ENCODE peak calls at places on chromosomes 11 and 22, in ten cellular contexts. One of them, this sample, is unnamed.

GRCh38 chr11:18367431-18367830 is 26.9 kb upstream of the LDHA start:
- DNase-seq in MCF 10A: peak
- DNase-seq in NB4: no peak
- DNase-seq in fibroblast of mammary gland: peak
- DNase-seq in chondrocyte: no peak
- DNase-seq in astrocyte of the spinal cord: no peak
- DNase-seq in colonic mucosa: no peak
- DNase-seq in cardiac muscle cell: peak
- DNase-seq in uterus: no peak
- DNase-seq in hepatocyte: no peak
- DNase-seq in this sample: no peak

GRCh38 chr11:77873345-77873744 is 52.4 kb downstream of the AAMDC start:
- DNase-seq in fibroblast of mammary gland: no peak
- DNase-seq in colonic mucosa: no peak
- DNase-seq in cardiac muscle cell: no peak
- DNase-seq in chondrocyte: no peak
- DNase-seq in MCF 10A: no peak
- DNase-seq in astrocyte of the spinal cord: no peak
- DNase-seq in hepatocyte: no peak
- DNase-seq in uterus: no peak
- DNase-seq in NB4: no peak
- DNase-seq in this sample: no peak

GRCh38 chr22:27247691-27248434 is 553.7 kb downstream of the MN1 start:
- DNase-seq in colonic mucosa: no peak
- DNase-seq in cardiac muscle cell: peak
- DNase-seq in chondrocyte: no peak
- DNase-seq in fibroblast of mammary gland: peak
- DNase-seq in hepatocyte: no peak
- DNase-seq in astrocyte of the spinal cord: no peak
- DNase-seq in uterus: peak
- DNase-seq in MCF 10A: no peak
- DNase-seq in NB4: peak
- DNase-seq in this sample: no peak

GRCh38 chr11:74685905-74686304 is 45.3 kb downstream of the CHRDL2 start:
- DNase-seq in NB4: no peak
- DNase-seq in cardiac muscle cell: no peak
- DNase-seq in colonic mucosa: no peak
- DNase-seq in fibroblast of mammary gland: no peak
- DNase-seq in chondrocyte: no peak
- DNase-seq in hepatocyte: no peak
- DNase-seq in astrocyte of the spinal cord: no peak
- DNase-seq in uterus: peak
- DNase-seq in MCF 10A: no peak
- DNase-seq in this sample: no peak

GRCh38 chr11:22785251-22785650 is 44.4 kb downstream of the SVIP start:
- DNase-seq in astrocyte of the spinal cord: peak
- DNase-seq in chondrocyte: no peak
- DNase-seq in cardiac muscle cell: peak
- DNase-seq in uterus: no peak
- DNase-seq in colonic mucosa: no peak
- DNase-seq in NB4: no peak
- DNase-seq in MCF 10A: no peak
- DNase-seq in fibroblast of mammary gland: peak
- DNase-seq in hepatocyte: no peak
- DNase-seq in this sample: no peak

GRCh38 chr11:7031346-7031957 is 11.2 kb downstream of the NLRP14 start:
- DNase-seq in astrocyte of the spinal cord: no peak
- DNase-seq in MCF 10A: no peak
- DNase-seq in NB4: no peak
- DNase-seq in chondrocyte: peak
- DNase-seq in colonic mucosa: no peak
- DNase-seq in uterus: no peak
- DNase-seq in cardiac muscle cell: no peak
- DNase-seq in hepatocyte: no peak
- DNase-seq in fibroblast of mammary gland: no peak
- DNase-seq in this sample: no peak

GRCh38 chr11:43532046-43532445 is 148.5 kb upstream of the HSD17B12 start:
- DNase-seq in chondrocyte: no peak
- DNase-seq in colonic mucosa: no peak
- DNase-seq in fibroblast of mammary gland: no peak
- DNase-seq in hepatocyte: no peak
- DNase-seq in MCF 10A: no peak
- DNase-seq in NB4: peak
- DNase-seq in uterus: no peak
- DNase-seq in cardiac muscle cell: no peak
- DNase-seq in astrocyte of the spinal cord: no peak
- DNase-seq in this sample: no peak

GRCh38 chr11:78000193-78000592 is 5.7 kb upstream of the INTS4 start:
- DNase-seq in astrocyte of the spinal cord: peak
- DNase-seq in colonic mucosa: peak
- DNase-seq in NB4: peak
- DNase-seq in hepatocyte: peak
- DNase-seq in fibroblast of mammary gland: peak
- DNase-seq in uterus: no peak
- DNase-seq in MCF 10A: peak
- DNase-seq in cardiac muscle cell: peak
- DNase-seq in chondrocyte: no peak
- DNase-seq in this sample: no peak

GRCh38 chr11:133072366-133072765 is 459.9 kb downstream of the OPCML start:
- DNase-seq in NB4: no peak
- DNase-seq in astrocyte of the spinal cord: no peak
- DNase-seq in MCF 10A: no peak
- DNase-seq in uterus: no peak
- DNase-seq in cardiac muscle cell: no peak
- DNase-seq in hepatocyte: no peak
- DNase-seq in colonic mucosa: no peak
- DNase-seq in fibroblast of mammary gland: no peak
- DNase-seq in chondrocyte: no peak
- DNase-seq in this sample: no peak

GRCh38 chr11:18699848-18700261 is 1.3 kb downstream of the TMEM86A start:
- DNase-seq in fibroblast of mammary gland: no peak
- DNase-seq in NB4: no peak
- DNase-seq in MCF 10A: no peak
- DNase-seq in cardiac muscle cell: peak
- DNase-seq in hepatocyte: no peak
- DNase-seq in colonic mucosa: no peak
- DNase-seq in astrocyte of the spinal cord: no peak
- DNase-seq in uterus: no peak
- DNase-seq in chondrocyte: no peak
- DNase-seq in this sample: no peak

GRCh38 chr11:118152552-118153471 is at the start of gene SCN4B:
- DNase-seq in uterus: peak
- DNase-seq in hepatocyte: peak
- DNase-seq in cardiac muscle cell: peak
- DNase-seq in chondrocyte: no peak
- DNase-seq in NB4: peak
- DNase-seq in colonic mucosa: peak
- DNase-seq in MCF 10A: peak
- DNase-seq in fibroblast of mammary gland: peak
- DNase-seq in astrocyte of the spinal cord: peak
- DNase-seq in this sample: no peak

GRCh38 chr11:44051171-44051570 is 3.4 kb downstream of the ACCSL start:
- DNase-seq in fibroblast of mammary gland: no peak
- DNase-seq in astrocyte of the spinal cord: no peak
- DNase-seq in hepatocyte: no peak
- DNase-seq in chondrocyte: no peak
- DNase-seq in MCF 10A: no peak
- DNase-seq in uterus: no peak
- DNase-seq in NB4: no peak
- DNase-seq in cardiac muscle cell: no peak
- DNase-seq in colonic mucosa: no peak
- DNase-seq in this sample: no peak

GRCh38 chr11:114553642-114554041 is 6.0 kb downstream of the NXPE1 start:
- DNase-seq in cardiac muscle cell: no peak
- DNase-seq in MCF 10A: no peak
- DNase-seq in astrocyte of the spinal cord: no peak
- DNase-seq in chondrocyte: no peak
- DNase-seq in uterus: no peak
- DNase-seq in fibroblast of mammary gland: peak
- DNase-seq in hepatocyte: no peak
- DNase-seq in colonic mucosa: no peak
- DNase-seq in NB4: no peak
- DNase-seq in this sample: no peak

GRCh38 chr11:64743591-64744543 is at the start of gene RASGRP2:
- DNase-seq in colonic mucosa: peak
- DNase-seq in NB4: peak
- DNase-seq in cardiac muscle cell: peak
- DNase-seq in astrocyte of the spinal cord: no peak
- DNase-seq in chondrocyte: no peak
- DNase-seq in uterus: peak
- DNase-seq in fibroblast of mammary gland: peak
- DNase-seq in hepatocyte: peak
- DNase-seq in MCF 10A: no peak
- DNase-seq in this sample: no peak
- TF ChIP-seq CTCF in colonic mucosa: peak
- TF ChIP-seq CTCF in NB4: peak
- TF ChIP-seq CTCF in cardiac muscle cell: peak
- TF ChIP-seq CTCF in astrocyte of the spinal cord: peak
- TF ChIP-seq CTCF in chondrocyte: peak
- TF ChIP-seq CTCF in uterus: peak
- TF ChIP-seq CTCF in fibroblast of mammary gland: peak
- TF ChIP-seq CTCF in hepatocyte: peak
- TF ChIP-seq CTCF in MCF 10A: peak
- TF ChIP-seq CTCF in this sample: peak

DNA sequence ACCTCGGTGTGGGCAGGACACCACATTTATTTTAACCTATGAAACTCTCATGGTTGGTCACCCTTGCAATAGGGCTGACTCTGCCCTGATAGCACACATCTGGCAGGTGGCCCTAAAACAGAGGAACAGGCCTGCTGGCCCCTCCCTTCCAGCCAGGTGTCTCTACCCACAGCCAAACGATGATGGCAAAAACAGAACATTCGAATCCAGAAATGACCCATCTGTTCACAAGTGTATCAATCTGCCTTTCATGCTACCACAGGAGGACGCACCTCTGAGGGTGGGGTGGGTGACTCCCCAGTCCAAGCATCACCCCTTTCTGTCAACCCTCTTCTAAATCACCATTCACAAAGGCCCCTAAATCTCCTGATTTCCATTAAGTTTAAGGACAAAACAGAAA is 118.1 kb downstream of the ETS1 start:
- DNase-seq in chondrocyte: no peak
- DNase-seq in uterus: no peak
- DNase-seq in hepatocyte: no peak
- DNase-seq in astrocyte of the spinal cord: no peak
- DNase-seq in cardiac muscle cell: no peak
- DNase-seq in fibroblast of mammary gland: no peak
- DNase-seq in MCF 10A: no peak
- DNase-seq in NB4: no peak
- DNase-seq in colonic mucosa: no peak
- DNase-seq in this sample: no peak
- TF ChIP-seq CTCF in chondrocyte: no peak
- TF ChIP-seq CTCF in uterus: no peak
- TF ChIP-seq CTCF in hepatocyte: no peak
- TF ChIP-seq CTCF in astrocyte of the spinal cord: no peak
- TF ChIP-seq CTCF in cardiac muscle cell: no peak
- TF ChIP-seq CTCF in fibroblast of mammary gland: no peak
- TF ChIP-seq CTCF in MCF 10A: no peak
- TF ChIP-seq CTCF in NB4: no peak
- TF ChIP-seq CTCF in colonic mucosa: no peak
- TF ChIP-seq CTCF in this sample: no peak

DNA sequence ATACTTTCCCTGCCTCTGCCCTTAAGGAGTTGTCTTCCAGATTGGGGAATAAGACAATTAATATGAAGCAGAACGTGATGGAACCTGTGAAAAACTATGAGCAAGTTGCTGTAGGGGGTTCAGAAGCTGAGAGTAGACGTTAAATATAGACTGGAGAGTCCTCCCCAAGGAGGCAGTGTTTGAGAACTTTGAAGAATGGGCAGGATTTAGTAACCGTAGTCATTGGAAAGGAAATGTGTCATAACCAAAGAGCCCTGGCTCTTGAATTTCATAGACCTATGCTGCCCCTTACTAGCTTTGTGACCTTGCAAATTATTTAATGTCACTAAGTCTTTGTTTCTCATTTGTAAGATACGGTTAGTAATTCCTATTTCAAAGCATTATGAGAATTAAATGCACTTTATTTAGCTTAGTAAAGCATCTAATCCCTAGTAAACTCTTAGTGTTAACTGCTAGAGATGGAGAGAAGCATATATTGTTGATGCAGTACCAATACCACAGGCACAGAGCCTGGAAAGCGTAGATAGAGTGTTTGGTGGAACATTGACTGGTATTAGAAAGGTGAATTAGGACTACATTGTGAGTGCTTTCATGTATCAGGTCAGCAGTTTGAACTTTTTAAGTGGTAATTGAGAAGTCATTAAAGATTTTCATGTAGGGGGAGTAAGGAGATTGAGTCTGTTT is 54.1 kb downstream of the MCAM start:
- DNase-seq in uterus: no peak
- DNase-seq in hepatocyte: no peak
- DNase-seq in MCF 10A: peak
- DNase-seq in NB4: peak
- DNase-seq in colonic mucosa: no peak
- DNase-seq in cardiac muscle cell: peak
- DNase-seq in chondrocyte: no peak
- DNase-seq in fibroblast of mammary gland: peak
- DNase-seq in astrocyte of the spinal cord: peak
- DNase-seq in this sample: no peak
- TF ChIP-seq CTCF in uterus: no peak
- TF ChIP-seq CTCF in hepatocyte: no peak
- TF ChIP-seq CTCF in MCF 10A: no peak
- TF ChIP-seq CTCF in NB4: no peak
- TF ChIP-seq CTCF in colonic mucosa: no peak
- TF ChIP-seq CTCF in cardiac muscle cell: no peak
- TF ChIP-seq CTCF in chondrocyte: peak
- TF ChIP-seq CTCF in fibroblast of mammary gland: peak
- TF ChIP-seq CTCF in astrocyte of the spinal cord: no peak
- TF ChIP-seq CTCF in this sample: no peak

DNA sequence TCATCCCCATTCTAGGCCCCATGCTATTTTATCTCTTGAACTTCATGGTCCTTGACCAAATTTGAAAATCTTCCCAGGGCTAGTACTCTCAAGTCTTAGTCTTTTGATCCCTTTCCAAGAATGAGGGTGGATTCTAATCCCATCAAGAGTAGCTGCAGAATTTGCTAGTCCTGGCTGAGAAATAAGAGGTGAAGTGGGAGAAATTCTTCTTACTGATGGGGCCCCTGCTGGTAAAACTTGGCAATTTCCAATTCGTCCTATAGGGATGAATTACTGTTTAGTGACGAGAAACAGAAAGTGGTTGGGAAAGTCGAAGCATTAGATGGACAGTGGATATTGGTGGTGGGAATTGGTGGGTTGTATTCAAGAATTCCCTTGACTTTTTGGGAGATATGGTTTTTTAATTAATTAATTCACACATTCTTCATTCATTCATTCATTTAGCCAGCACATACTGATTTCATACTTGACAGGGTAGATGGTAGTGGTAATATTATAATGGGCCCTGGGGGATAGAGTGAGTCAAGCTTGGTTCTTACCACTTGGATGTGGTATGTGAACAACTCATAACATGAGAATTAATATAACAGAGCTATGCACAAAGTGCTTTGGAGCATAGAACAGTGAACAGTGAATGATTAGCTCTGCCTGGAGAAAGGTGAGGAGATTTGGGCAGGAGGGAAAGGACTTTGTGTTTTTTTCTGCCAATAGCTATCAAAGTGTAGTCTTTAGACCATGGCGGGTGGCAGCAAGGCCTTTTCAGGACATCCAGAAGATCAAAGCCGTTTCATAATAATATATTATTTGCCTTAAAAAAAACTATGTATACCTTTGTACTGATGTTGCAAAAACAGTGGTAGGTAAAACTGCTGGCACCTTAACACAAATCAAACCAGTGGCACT is 103.8 kb downstream of the STIM1 start:
- DNase-seq in uterus: no peak
- DNase-seq in cardiac muscle cell: peak
- DNase-seq in NB4: peak
- DNase-seq in fibroblast of mammary gland: peak
- DNase-seq in hepatocyte: no peak
- DNase-seq in MCF 10A: peak
- DNase-seq in chondrocyte: no peak
- DNase-seq in astrocyte of the spinal cord: peak
- DNase-seq in colonic mucosa: no peak
- DNase-seq in this sample: no peak
- TF ChIP-seq CTCF in uterus: no peak
- TF ChIP-seq CTCF in cardiac muscle cell: peak
- TF ChIP-seq CTCF in NB4: peak
- TF ChIP-seq CTCF in fibroblast of mammary gland: peak
- TF ChIP-seq CTCF in hepatocyte: no peak
- TF ChIP-seq CTCF in MCF 10A: no peak
- TF ChIP-seq CTCF in chondrocyte: peak
- TF ChIP-seq CTCF in astrocyte of the spinal cord: peak
- TF ChIP-seq CTCF in colonic mucosa: no peak
- TF ChIP-seq CTCF in this sample: peak

This sample was measured in type B pancreatic cell.